ENCODE peak calls at places on chromosome 2, in seven cellular contexts. A is GDM1, K is fibroblast of the aortic adventitia, G is RWPE1, L is right atrium auricular region, O is B cell, S is RKO. Q is an unnamed sample.

GRCh38 chr2:172102159-172102857 is 392 bp downstream of the DLX2 start:
- DNase-seq in A (no peak), K (peak), G (no peak), L (no peak), O (peak), S (no peak), Q (no peak)

GRCh38 chr2:223548194-223548593 is 54.0 kb downstream of the SCG2 start:
- DNase-seq in A (no peak), K (no peak), G (no peak), L (no peak), O (no peak), S (no peak), Q (no peak)

GRCh38 chr2:227774011-227774624 is 28.4 kb downstream of the SCYGR8 start:
- DNase-seq in A (no peak), K (no peak), G (no peak), L (no peak), O (no peak), S (no peak), Q (peak)

GRCh38 chr2:71609029-71609428 is 155.7 kb downstream of the DYSF start:
- DNase-seq in A (no peak), K (no peak), G (no peak), L (peak), O (no peak), S (no peak), Q (peak)

GRCh38 chr2:26988165-26988879 is 17.9 kb downstream of the MAPRE3 start:
- DNase-seq in A (no peak), K (peak), G (no peak), L (no peak), O (no peak), S (peak), Q (no peak)

GRCh38 chr2:129492528-129492927 is 486.9 kb upstream of the RAB6C start:
- DNase-seq in A (no peak), K (no peak), G (no peak), L (no peak), O (no peak), S (no peak), Q (no peak)

GRCh38 chr2:127701651-127702394 is 526 bp downstream of the SFT2D3 start:
- DNase-seq in A (peak), K (peak), G (peak), L (peak), O (peak), S (peak), Q (peak)

GRCh38 chr2:69291004-69291650 is 95.9 kb downstream of the GFPT1 start:
- DNase-seq in A (no peak), K (peak), G (no peak), L (no peak), O (no peak), S (no peak), Q (no peak)

GRCh38 chr2:65957886-65958285 is 477.0 kb upstream of the MEIS1 start:
- DNase-seq in A (no peak), K (no peak), G (no peak), L (no peak), O (no peak), S (no peak), Q (no peak)

GRCh38 chr2:99735753-99736152 is 245.9 kb upstream of the REV1 start:
- DNase-seq in A (no peak), K (no peak), G (no peak), L (no peak), O (no peak), S (no peak), Q (no peak)

GRCh38 chr2:240247868-240248820 is 107.7 kb upstream of the OTOS start:
- DNase-seq in A (no peak), K (no peak), G (no peak), L (peak), O (no peak), S (no peak), Q (no peak)

GRCh38 chr2:126831234-126832005 is 67.3 kb upstream of the TEX51 start:
- DNase-seq in A (no peak), K (no peak), G (no peak), L (no peak), O (no peak), S (no peak), Q (peak)

GRCh38 chr2:105062158-105062557 is 24.3 kb downstream of the MRPS9 start:
- DNase-seq in A (no peak), K (no peak), G (no peak), L (no peak), O (no peak), S (no peak), Q (no peak)

GRCh38 chr2:177628817-177629216 is 236.2 kb downstream of the AGPS start:
- DNase-seq in A (no peak), K (no peak), G (no peak), L (no peak), O (no peak), S (no peak), Q (no peak)

GRCh38 chr2:98777076-98777475 is 46.1 kb upstream of the MGAT4A start:
- DNase-seq in A (no peak), K (no peak), G (no peak), L (no peak), O (no peak), S (peak), Q (no peak)

GRCh38 chr2:183522441-183522840 is 398.2 kb downstream of the NUP35 start:
- DNase-seq in A (no peak), K (no peak), G (no peak), L (no peak), O (no peak), S (no peak), Q (no peak)

GRCh38 chr2:178455947-178456346 is 4.8 kb downstream of the PJVK start:
- DNase-seq in A (no peak), K (no peak), G (no peak), L (no peak), O (no peak), S (no peak), Q (no peak)

GRCh38 chr2:147487286-147487979 is 357.4 kb upstream of the ACVR2A start:
- DNase-seq in A (no peak), K (no peak), G (no peak), L (no peak), O (no peak), S (no peak), Q (no peak)

GRCh38 chr2:132804045-132804444 is 134.0 kb upstream of the LYPD1 start:
- DNase-seq in A (peak), K (peak), G (no peak), L (no peak), O (no peak), S (peak), Q (no peak)

GRCh38 chr2:25331686-25332365 is 9.9 kb downstream of the DNMT3A start:
- DNase-seq in A (no peak), K (no peak), G (no peak), L (no peak), O (no peak), S (no peak), Q (no peak)

GRCh38 chr2:224085246-224085645 is 46.2 kb upstream of the SERPINE2 start:
- DNase-seq in A (no peak), K (peak), G (peak), L (no peak), O (no peak), S (no peak), Q (peak)

GRCh38 chr2:56077352-56077915 is 106.4 kb upstream of the CCDC85A start:
- DNase-seq in A (no peak), K (peak), G (peak), L (no peak), O (no peak), S (peak), Q (peak)

GRCh38 chr2:119584469-119584868 is 40.2 kb downstream of the CFAP221 start:
- DNase-seq in A (no peak), K (no peak), G (no peak), L (no peak), O (no peak), S (no peak), Q (no peak)

GRCh38 chr2:55437515-55438390 is 18.1 kb upstream of the CCDC88A start:
- DNase-seq in A (no peak), K (no peak), G (no peak), L (no peak), O (no peak), S (no peak), Q (no peak)

GRCh38 chr2:66581461-66582363 is 146.8 kb downstream of the MEIS1 start:
- DNase-seq in A (no peak), K (peak), G (no peak), L (no peak), O (peak), S (no peak), Q (no peak)

GRCh38 chr2:40680547-40680946 is 228.7 kb upstream of the SLC8A1 start:
- DNase-seq in A (no peak), K (peak), G (no peak), L (no peak), O (no peak), S (no peak), Q (no peak)

GRCh38 chr2:75643980-75644379 is 2.6 kb upstream of the MRPL19 start:
- DNase-seq in A (no peak), K (no peak), G (no peak), L (no peak), O (no peak), S (no peak), Q (no peak)

GRCh38 chr2:168607992-168608391 is 151.9 kb downstream of the CERS6 start:
- DNase-seq in A (no peak), K (peak), G (peak), L (no peak), O (no peak), S (no peak), Q (no peak)